ENCODE peak calls at places on chromosomes 7 and 10, in five cellular contexts. L is Peyer's patch, J is esophagus muscularis mucosa, O is esophagus squamous epithelium, T is MM.1S. F is an unnamed sample. For H3K4me1, the result is how much of the 10 kb centered on the place peaks cover.

GRCh38 chr10:47062801-47063200 is 151.6 kb downstream of the PTPN20 start:
- DNase-seq in O (no peak), T (no peak), L (no peak), J (no peak), F (no peak)

GRCh38 chr10:113329121-113329596 is 223.7 kb upstream of the HABP2 start:
- DNase-seq in L (no peak), T (no peak), O (no peak), J (no peak), F (no peak)

GRCh38 chr7:117757440-117757839 is 115.8 kb downstream of the CTTNBP2 start:
- DNase-seq in T (no peak), O (no peak), L (no peak), J (no peak), F (no peak)

GRCh38 chr10:123480845-123481244 is 185.3 kb upstream of the GPR26 start:
- DNase-seq in O (no peak), J (no peak), T (no peak), L (no peak), F (no peak)

GRCh38 chr7:98945852-98946251 is 67.5 kb downstream of the TRRAP start:
- DNase-seq in O (no peak), J (no peak), T (no peak), L (no peak), F (no peak)

GRCh38 chr10:130615463-130615862 is 479.3 kb downstream of the GLRX3 start:
- DNase-seq in J (peak), T (no peak), O (no peak), L (no peak), F (no peak)

GRCh38 chr7:22779697-22780096 is 43.0 kb downstream of the TOMM7 start:
- DNase-seq in J (no peak), O (no peak), L (no peak), T (no peak), F (no peak)

GRCh38 chr7:86453454-86453853 is 190.3 kb upstream of the GRM3 start:
- DNase-seq in O (no peak), T (no peak), L (no peak), J (no peak), F (no peak)

GRCh38 chr7:45978010-45978681 is 57.1 kb upstream of the IGFBP3 start:
- DNase-seq in L (no peak), J (peak), O (no peak), T (peak), F (no peak)

GRCh38 chr7:157688439-157689268 is 351.9 kb downstream of the DNAJB6 start:
- DNase-seq in L (peak), J (no peak), O (no peak), T (no peak), F (no peak)

GRCh38 chr7:80224416-80224815 is 89.8 kb downstream of the GNAI1 start:
- DNase-seq in O (no peak), T (no peak), J (no peak), L (no peak), F (no peak)

GRCh38 chr7:55794527-55794926 is 68.0 kb downstream of the SEPTIN14 start:
- DNase-seq in T (no peak), O (no peak), J (no peak), L (no peak), F (no peak)

GRCh38 chr10:47311193-47311899 is 10.9 kb upstream of the GDF2 start:
- DNase-seq in L (peak), T (no peak), O (no peak), J (no peak), F (peak)

GRCh38 chr10:31099664-31100063 is 68.0 kb upstream of the ZNF438 start:
- DNase-seq in O (no peak), T (no peak), L (peak), J (no peak), F (no peak)

GRCh38 chr7:30286749-30287148 is 2.4 kb downstream of the ZNRF2 start:
- DNase-seq in J (no peak), L (no peak), O (no peak), T (peak), F (no peak)

GRCh38 chr7:602341-603141 is 82.9 kb upstream of the PDGFA start:
- DNase-seq in J (no peak), O (no peak), T (no peak), L (peak), F (no peak)

GRCh38 chr7:135710417-135711138 is 17.4 kb downstream of the SLC13A4 start:
- DNase-seq in L (no peak), T (no peak), J (no peak), O (no peak), F (no peak)

GRCh38 chr7:108030536-108030935 is 27.6 kb upstream of the LAMB1 start:
- DNase-seq in L (no peak), J (no peak), O (no peak), T (no peak), F (no peak)

GRCh38 chr7:95246935-95247370 is 77.4 kb downstream of the PON1 start:
- DNase-seq in T (peak), O (no peak), L (peak), J (no peak), F (no peak)

GRCh38 chr10:132865236-132865635 is 77.1 kb downstream of the CFAP46 start:
- DNase-seq in O (no peak), J (no peak), L (peak), T (no peak), F (no peak)

GRCh38 chr7:68706291-68706690 is 892.0 kb upstream of the AUTS2 start:
- DNase-seq in T (peak), O (no peak), J (no peak), L (no peak), F (no peak)

GRCh38 chr10:613217-613616 is 76.3 kb downstream of the DIP2C start:
- DNase-seq in J (no peak), O (no peak), L (no peak), T (no peak), F (no peak)

GRCh38 chr7:159240962-159241361 is 96.3 kb upstream of the VIPR2 start:
- DNase-seq in J (no peak), T (no peak), L (no peak), O (no peak), F (no peak)

GRCh38 chr7:159247910-159248309 is 103.2 kb upstream of the VIPR2 start:
- DNase-seq in O (no peak), T (no peak), J (no peak), L (no peak), F (no peak)

DNA sequence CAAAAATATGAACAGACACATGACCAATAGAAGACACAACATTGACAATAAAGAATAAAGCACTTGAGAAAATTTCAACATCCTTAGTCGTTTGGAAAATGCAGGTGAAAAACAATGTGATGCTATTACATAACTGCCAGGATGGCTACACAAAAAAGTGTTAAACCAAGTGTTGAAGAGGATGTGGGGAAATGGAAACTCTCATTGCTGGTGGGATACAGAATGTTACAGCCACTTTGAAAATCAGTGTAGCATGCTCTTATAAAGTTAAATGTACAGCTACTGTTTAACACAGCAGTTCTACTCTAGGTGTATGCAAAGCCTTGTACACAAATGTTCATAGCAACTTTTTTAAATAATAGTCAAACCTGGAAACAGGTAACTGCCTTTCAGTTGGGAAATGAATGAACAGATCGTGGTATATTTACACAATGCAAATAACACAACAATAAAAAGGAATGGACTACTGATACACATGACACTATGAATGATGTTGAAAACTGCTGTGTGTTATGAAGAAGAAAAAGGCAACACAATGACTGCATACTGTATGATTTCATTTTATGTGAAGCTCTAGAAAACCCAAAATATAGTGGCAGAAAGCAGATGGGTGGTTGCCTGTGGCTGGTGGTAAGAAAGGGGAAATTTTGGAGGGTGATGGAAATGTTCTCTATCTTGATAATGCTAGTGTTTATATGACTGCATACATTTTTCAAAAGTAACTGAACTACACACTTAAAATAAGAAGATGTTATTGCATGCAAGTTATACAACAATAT is 102.2 kb upstream of the VIPR2 start:
- DNase-seq in T (no peak), L (no peak), J (no peak), O (no peak), F (no peak)
- H3K4me1 ChIP-seq in T (under half), L (under half), J (under half), O (under half), F (under half)

GRCh38 chr10:110820321-110820814 is 51.4 kb upstream of the PDCD4 start:
- DNase-seq in L (no peak), O (no peak), J (no peak), T (no peak), F (no peak)

GRCh38 chr10:110815354-110816004 is 56.2 kb upstream of the PDCD4 start:
- DNase-seq in J (no peak), T (no peak), O (no peak), L (no peak), F (no peak)

GRCh38 chr10:110821508-110821907 is 50.2 kb upstream of the PDCD4 start:
- DNase-seq in J (no peak), L (no peak), T (no peak), O (no peak), F (no peak)

GRCh38 chr10:110817614-110818013 is 54.1 kb upstream of the PDCD4 start:
- DNase-seq in J (no peak), L (no peak), T (no peak), O (no peak), F (no peak)

DNA sequence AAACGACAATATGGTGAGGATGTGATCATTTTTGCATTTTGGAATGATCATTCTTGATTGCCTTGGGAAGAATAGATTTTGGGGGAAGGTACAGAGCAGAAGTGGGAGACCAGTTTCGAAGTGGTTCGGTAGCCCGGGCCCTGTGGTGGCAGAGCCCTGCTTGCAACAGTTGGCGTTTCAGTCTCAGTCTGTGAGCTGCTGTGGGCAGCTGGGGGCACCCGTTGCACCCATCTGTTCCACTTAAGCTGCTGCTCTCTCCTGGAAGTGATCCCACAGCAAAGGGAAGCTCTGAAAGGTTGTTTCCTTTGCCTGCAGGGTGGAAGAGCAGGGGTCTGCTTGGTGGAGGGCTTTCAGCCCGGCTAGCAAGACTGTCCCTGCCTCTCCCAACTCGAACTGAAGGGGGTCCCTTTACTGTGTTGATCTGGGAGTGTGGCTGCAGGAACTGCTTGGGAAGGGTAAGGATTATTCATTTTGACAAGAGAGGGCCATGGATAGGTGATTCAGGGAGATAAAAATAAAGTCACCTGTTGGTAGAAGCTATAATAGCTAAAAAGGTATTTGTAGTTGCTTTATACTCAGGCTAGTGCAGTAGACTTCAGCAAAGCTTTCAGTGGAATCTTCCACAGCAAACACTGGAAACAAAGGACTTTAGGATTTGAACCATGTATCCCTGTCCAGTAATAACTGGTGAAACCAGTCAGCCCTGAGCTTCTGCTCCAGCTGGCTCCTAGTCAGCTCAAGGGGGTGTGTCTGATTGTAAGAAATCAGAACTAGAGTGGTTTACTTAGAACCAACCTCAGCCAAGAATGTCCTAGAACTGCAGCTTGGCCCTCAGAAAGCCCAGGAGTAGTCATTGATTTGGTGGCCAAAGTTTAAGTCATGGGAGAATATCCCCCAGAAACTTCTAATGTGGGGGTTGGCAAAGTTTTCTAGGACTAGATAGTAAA is 53.1 kb upstream of the PDCD4 start:
- DNase-seq in T (no peak), L (peak), J (no peak), O (no peak), F (no peak)
- H3K4me1 ChIP-seq in T (under half), L (under half), J (half or more), O (half or more), F (under half)

GRCh38 chr10:83538047-83538446 is 601.3 kb upstream of the GHITM start:
- DNase-seq in J (no peak), L (no peak), T (no peak), O (no peak), F (no peak)

GRCh38 chr10:83539528-83540308 is 599.6 kb upstream of the GHITM start:
- DNase-seq in T (peak), O (no peak), J (no peak), L (no peak), F (no peak)

GRCh38 chr10:83541096-83541495 is 598.2 kb upstream of the GHITM start:
- DNase-seq in T (no peak), L (no peak), O (no peak), J (no peak), F (no peak)

GRCh38 chr10:83533290-83533689 is 606.0 kb upstream of the GHITM start:
- DNase-seq in J (no peak), L (no peak), T (no peak), O (no peak), F (no peak)

GRCh38 chr10:83536426-83536825 is 602.9 kb upstream of the GHITM start:
- DNase-seq in O (no peak), T (no peak), J (no peak), L (no peak), F (no peak)
- H3K4me1 ChIP-seq in O (under half), T (under half), J (under half), L (under half), F (under half)

GRCh38 chr10:70494536-70494935 is 16.0 kb downstream of the PALD1 start:
- DNase-seq in O (no peak), L (no peak), T (peak), J (no peak), F (no peak)
- H3K4me1 ChIP-seq in O (under half), L (under half), T (half or more), J (half or more), F (under half)

GRCh38 chr10:104322416-104322782 is 15.9 kb downstream of the ITPRIP start:
- DNase-seq in T (peak), J (no peak), L (peak), O (no peak), F (no peak)
- H3K4me1 ChIP-seq in T (under half), J (half or more), L (under half), O (half or more), F (half or more)

GRCh38 chr7:127582361-127582760 is 3.0 kb downstream of the GCC1 start:
- DNase-seq in L (no peak), T (no peak), J (no peak), O (no peak), F (no peak)
- H3K4me1 ChIP-seq in L (under half), T (under half), J (half or more), O (half or more), F (half or more)